ENCODE peak calls at places on chromosomes 2 and 18, in four cellular contexts. G is H1, P is A549, M is SK-N-SH. Z is an unnamed sample.
A peak's percentile ranks its signal among the peaks of the same experiment; 100 is the strongest.

GRCh38 chr2:88919087-88919738 is 227.7 kb downstream of the RPIA start:
- DNase-seq in G (no peak), P (peak; percentile 10), M (peak; percentile 19), Z (no peak)

GRCh38 chr2:203759692-203760365 is 53.4 kb downstream of the CD28 start:
- DNase-seq in G (no peak), P (no peak), M (no peak), Z (no peak)

GRCh38 chr2:41736105-41736567 is 311.7 kb upstream of the PKDCC start:
- DNase-seq in G (no peak), P (no peak), M (no peak), Z (peak; percentile 36)

GRCh38 chr2:132416080-132416911 is at the start of gene GPR39:
- DNase-seq in G (peak; percentile 72), P (peak; percentile 88), M (peak; percentile 79), Z (no peak)

GRCh38 chr2:65061146-65061909 is 5.1 kb downstream of the CEP68 start:
- DNase-seq in G (no peak), P (no peak), M (no peak), Z (no peak)

GRCh38 chr18:73848656-73849055 is 299.0 kb downstream of the FBXO15 start:
- DNase-seq in G (no peak), P (no peak), M (no peak), Z (no peak)

GRCh38 chr18:44564922-44565321 is 115.8 kb upstream of the SETBP1 start:
- DNase-seq in G (no peak), P (no peak), M (no peak), Z (no peak)

GRCh38 chr2:28487258-28487657 is 8.6 kb upstream of the PLB1 start:
- DNase-seq in G (no peak), P (no peak), M (no peak), Z (no peak)

GRCh38 chr2:190545756-190546385 is 11.3 kb upstream of the NEMP2 start:
- DNase-seq in G (no peak), P (no peak), M (no peak), Z (no peak)

GRCh38 chr2:130327703-130328527 is 14.8 kb upstream of the IMP4 start:
- DNase-seq in G (peak; percentile 13), P (no peak), M (no peak), Z (no peak)

GRCh38 chr2:675051-675450 is 2.2 kb downstream of the TMEM18 start:
- DNase-seq in G (no peak), P (no peak), M (no peak), Z (no peak)

GRCh38 chr2:674319-674985 is 2.8 kb downstream of the TMEM18 start:
- DNase-seq in G (no peak), P (no peak), M (no peak), Z (no peak)

GRCh38 chr2:673016-673415 is 4.2 kb downstream of the TMEM18 start:
- DNase-seq in G (no peak), P (no peak), M (no peak), Z (no peak)

GRCh38 chr2:672606-672905 is 4.7 kb downstream of the TMEM18 start:
- DNase-seq in G (no peak), P (no peak), M (no peak), Z (no peak)

DNA sequence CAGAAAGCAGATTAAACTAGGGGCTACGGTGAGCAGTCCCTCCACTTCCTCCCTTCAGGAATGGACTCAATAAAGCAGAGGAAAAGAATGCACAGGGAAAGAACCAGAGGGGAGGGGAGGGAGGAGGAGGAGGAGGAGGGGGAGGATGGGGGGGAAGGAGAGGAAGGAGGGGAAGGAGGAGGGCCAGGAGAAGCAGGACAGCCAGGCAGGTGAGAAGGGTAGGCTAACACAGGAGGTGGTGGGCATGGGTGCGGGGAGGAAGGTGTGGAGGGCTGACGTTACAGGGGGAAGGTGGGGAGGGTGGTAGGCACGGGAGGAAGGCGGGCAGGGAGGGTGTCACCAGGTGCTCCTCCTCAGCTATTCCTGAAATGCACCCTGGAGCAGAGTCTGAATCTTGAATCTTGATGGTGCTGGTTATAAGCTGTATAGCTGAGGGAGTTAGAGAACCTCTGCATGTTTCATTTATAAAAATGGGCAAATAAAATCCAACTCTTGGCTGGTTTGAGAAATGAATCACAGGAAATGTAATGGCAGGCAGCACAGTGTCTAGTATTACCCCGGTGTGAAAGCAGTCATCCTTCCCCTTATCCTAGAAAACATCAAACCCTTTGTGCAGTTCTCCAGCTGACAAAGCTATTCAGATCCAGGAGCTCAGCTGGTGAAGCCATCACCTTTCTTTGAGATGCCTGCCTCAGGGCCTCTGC is 3.4 kb downstream of the TMEM18 start:
- DNase-seq in G (no peak), P (no peak), M (no peak), Z (no peak)
- TF ChIP-seq CHD2 in G (no peak), P (no peak), M (no peak), Z (no peak)

DNA sequence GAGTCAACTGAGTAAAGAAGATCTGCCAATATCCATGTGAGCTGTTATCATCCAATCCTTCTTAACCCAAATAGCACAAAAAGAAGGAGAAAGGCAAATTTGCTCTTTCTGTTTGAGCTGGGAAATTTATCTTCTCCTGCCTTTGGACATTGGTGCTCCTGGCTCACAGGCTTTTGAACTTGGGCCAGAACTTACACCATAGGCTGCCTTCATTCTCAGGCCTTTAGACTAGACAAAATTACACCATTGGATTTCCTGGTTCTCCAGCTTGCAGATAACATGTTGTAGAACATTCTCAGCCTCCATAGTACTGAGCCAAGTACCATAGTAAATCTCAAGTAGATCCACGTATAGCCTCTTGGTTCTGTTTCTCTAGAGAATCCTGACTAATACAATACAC is 114.8 kb upstream of the DOCK10 start:
- DNase-seq in G (no peak), P (no peak), M (no peak), Z (no peak)
- TF ChIP-seq CHD2 in G (no peak), P (no peak), M (no peak), Z (no peak)

GRCh38 chr2:212939777-212940531 is 211.5 kb downstream of the IKZF2 start:
- DNase-seq in G (no peak), P (no peak), M (no peak), Z (no peak)
- TF ChIP-seq CHD2 in G (no peak), P (no peak), M (no peak), Z (no peak)

GRCh38 chr18:3447895-3448844 is 1.8 kb upstream of the TGIF1 start:
- DNase-seq in G (peak; percentile 92), P (peak; percentile 56), M (peak; percentile 88), Z (peak; percentile 19)

GRCh38 chr18:3451166-3451988 is 1.4 kb downstream of the TGIF1 start:
- DNase-seq in G (no peak), P (no peak), M (peak; percentile 86), Z (no peak)

GRCh38 chr18:3448845-3449701 is 899 bp upstream of the TGIF1 start:
- DNase-seq in G (no peak), P (no peak), M (peak; percentile 60), Z (peak; percentile 44)

GRCh38 chr18:3450358-3451107 is 561 bp downstream of the TGIF1 start:
- DNase-seq in G (no peak), P (no peak), M (peak; percentile 60), Z (no peak)

GRCh38 chr18:3449702-3450357 is at the start of gene TGIF1:
- DNase-seq in G (no peak), P (no peak), M (peak; percentile 77), Z (no peak)
- TF ChIP-seq CHD2 in G (no peak), P (no peak), M (no peak), Z (no peak)

DNA sequence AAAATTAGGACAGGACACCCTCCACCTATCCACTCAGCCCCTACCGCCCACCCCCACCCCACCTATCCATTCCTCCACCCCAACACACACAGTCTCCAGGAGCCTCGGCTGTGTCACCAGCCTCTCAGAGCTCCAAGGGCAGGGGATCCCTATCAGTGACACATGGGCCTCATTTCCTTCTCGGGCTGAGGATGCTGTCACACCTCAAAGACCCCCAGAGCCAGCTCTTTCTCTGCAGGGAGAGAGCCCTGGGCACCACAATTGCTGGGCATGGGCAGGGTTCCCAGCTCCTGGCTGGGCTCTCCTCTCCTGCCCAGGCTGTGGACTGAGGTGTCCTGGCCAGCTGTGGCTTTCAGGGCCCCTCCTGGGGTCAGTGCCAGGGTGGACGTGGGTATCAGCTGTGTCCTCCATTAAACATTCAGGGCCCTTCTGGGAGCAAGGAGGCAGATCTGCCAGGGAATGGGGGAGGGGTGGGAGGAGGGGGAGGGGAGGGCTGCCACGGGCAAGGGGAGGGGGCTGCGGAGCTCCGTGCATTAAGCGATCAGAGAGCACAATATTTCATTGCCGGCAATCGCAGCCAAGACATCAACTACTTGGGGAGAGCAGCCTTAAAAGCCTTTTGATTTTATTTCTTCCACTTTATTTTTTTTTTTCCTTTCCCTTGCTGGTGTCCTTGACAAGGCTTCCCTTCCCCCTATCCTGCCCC is 14.3 kb upstream of the ECEL1 start:
- DNase-seq in G (no peak), P (no peak), M (no peak), Z (no peak)
- TF ChIP-seq CHD2 in G (no peak), P (no peak), M (no peak), Z (no peak)

DNA sequence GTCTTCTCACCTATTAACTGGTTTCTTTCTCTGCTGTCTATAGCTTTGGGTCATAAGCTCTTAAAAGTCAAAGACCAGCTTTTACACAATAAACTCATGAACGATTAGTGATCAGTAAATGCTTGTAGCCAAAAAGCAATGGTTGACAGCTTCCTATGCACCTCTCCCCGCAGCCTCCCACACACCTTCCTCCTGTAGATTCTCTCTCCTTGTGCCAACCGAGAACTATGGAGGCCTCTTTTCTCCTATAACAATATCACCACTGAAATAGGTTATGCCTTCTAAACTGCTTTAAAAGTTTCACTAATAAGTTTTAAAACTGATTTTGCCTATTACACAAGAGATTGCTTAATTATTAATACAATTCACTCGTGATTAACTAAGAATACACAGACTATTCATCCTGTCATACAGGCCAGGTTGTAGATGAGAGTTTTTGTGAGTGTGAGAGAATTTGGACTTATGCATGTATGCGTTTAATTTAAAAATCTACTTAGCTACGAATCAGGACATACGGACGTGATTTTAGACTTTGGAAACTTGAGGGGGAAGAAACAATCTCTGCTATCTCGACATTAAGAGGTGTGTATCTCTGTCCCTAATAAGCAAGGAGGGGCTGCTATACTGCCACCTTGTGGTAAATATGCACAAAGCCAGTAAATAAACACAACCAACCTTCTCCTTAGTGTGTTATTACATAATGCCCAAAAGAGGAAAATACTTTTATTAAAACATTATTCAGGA is 229.1 kb upstream of the RBBP8 start:
- DNase-seq in G (no peak), P (peak; percentile 50), M (peak; percentile 59), Z (no peak)
- TF ChIP-seq CHD2 in G (no peak), P (no peak), M (no peak), Z (no peak)

GRCh38 chr2:98483257-98483861 is 38.7 kb downstream of the INPP4A start:
- DNase-seq in G (no peak), P (no peak), M (no peak), Z (peak; percentile 88)

GRCh38 chr2:98486374-98486981 is 41.8 kb downstream of the INPP4A start:
- DNase-seq in G (no peak), P (no peak), M (no peak), Z (no peak)

GRCh38 chr2:98484121-98484557 is 39.5 kb downstream of the INPP4A start:
- DNase-seq in G (no peak), P (no peak), M (no peak), Z (no peak)

GRCh38 chr2:98485453-98485755 is 40.7 kb downstream of the INPP4A start:
- DNase-seq in G (no peak), P (no peak), M (no peak), Z (no peak)

GRCh38 chr2:98484652-98485452 is 40.2 kb downstream of the INPP4A start:
- DNase-seq in G (no peak), P (no peak), M (no peak), Z (no peak)
- TF ChIP-seq CHD2 in G (no peak), P (no peak), M (no peak), Z (no peak)